ENCODE peak calls at places on chromosomes 3 and 15, in five cellular contexts. F is transverse colon, V is H1, C is spleen, J is heart left ventricle. M is an unnamed sample.

GRCh38 chr3:120791010-120791409 is 48.5 kb downstream of the GTF2E1 start:
- DNase-seq in C (no peak), V (no peak), J (no peak), F (no peak), M (no peak)

GRCh38 chr3:33982269-33982798 is 183.9 kb downstream of the PDCD6IP start:
- DNase-seq in C (no peak), V (no peak), F (no peak), J (no peak), M (no peak)

GRCh38 chr3:105444725-105445124 is 78.0 kb downstream of the ALCAM start:
- DNase-seq in V (no peak), F (no peak), C (no peak), J (no peak), M (no peak)

GRCh38 chr15:72932461-72932860 is 119.8 kb upstream of the NEO1 start:
- DNase-seq in V (no peak), F (no peak), J (no peak), C (no peak), M (no peak)

GRCh38 chr3:97835761-97836160 is 13.9 kb downstream of the CRYBG3 start:
- DNase-seq in F (no peak), C (no peak), V (no peak), J (no peak), M (no peak)

GRCh38 chr15:59191855-59192237 is 14.8 kb upstream of the LDHAL6B start:
- DNase-seq in F (no peak), J (no peak), C (no peak), V (no peak), M (no peak)

GRCh38 chr15:29138260-29138659 is 131.4 kb downstream of the NSMCE3 start:
- DNase-seq in V (no peak), C (no peak), J (no peak), F (no peak), M (no peak)

GRCh38 chr15:51735611-51736010 is 1.8 kb downstream of the LYSMD2 start:
- DNase-seq in V (no peak), J (no peak), F (no peak), C (no peak), M (no peak)

GRCh38 chr3:186633481-186633880 is 6.7 kb upstream of the FETUB start:
- DNase-seq in C (no peak), V (no peak), F (no peak), J (no peak), M (no peak)

GRCh38 chr3:105835606-105836005 is 33.2 kb downstream of the CBLB start:
- DNase-seq in F (no peak), V (no peak), J (no peak), C (no peak), M (no peak)

GRCh38 chr15:82810863-82811421 is 1.5 kb downstream of the WHAMM start:
- DNase-seq in V (no peak), J (no peak), F (no peak), C (no peak), M (no peak)

GRCh38 chr3:42844815-42845214 is 30.9 kb downstream of the CYP8B1 start:
- DNase-seq in V (no peak), F (no peak), J (no peak), C (no peak), M (no peak)

GRCh38 chr15:70817266-70817665 is 36.7 kb downstream of the LARP6 start:
- DNase-seq in J (no peak), C (no peak), V (no peak), F (no peak), M (no peak)

GRCh38 chr3:124078978-124079911 is 87.3 kb upstream of the ROPN1 start:
- DNase-seq in F (no peak), V (no peak), C (no peak), J (no peak), M (no peak)

GRCh38 chr3:46646700-46647099 is 34.4 kb downstream of the FAM240A start:
- DNase-seq in V (no peak), F (no peak), J (no peak), C (no peak), M (no peak)

GRCh38 chr3:75101329-75102147 is 487.1 kb upstream of the CNTN3 start:
- DNase-seq in C (no peak), V (peak), F (no peak), J (peak), M (no peak)

GRCh38 chr15:97947465-97948262 is 12.8 kb upstream of the ARRDC4 start:
- DNase-seq in V (no peak), F (peak), C (no peak), J (no peak), M (no peak)

GRCh38 chr15:52097176-52097575 is 15.4 kb downstream of the BCL2L10 start:
- DNase-seq in V (no peak), J (no peak), F (no peak), C (no peak), M (no peak)

GRCh38 chr3:42117175-42118008 is 26.2 kb downstream of the TRAK1 start:
- DNase-seq in J (peak), F (peak), V (peak), C (no peak), M (peak)

GRCh38 chr3:77825045-77825827 is 785.3 kb downstream of the ROBO2 start:
- DNase-seq in V (no peak), F (peak), C (peak), J (no peak), M (no peak)
- TF ChIP-seq CTCF in V (no peak), F (no peak), C (no peak), J (no peak), M (no peak)

GRCh38 chr15:63191895-63192603 is 2.6 kb downstream of the RAB8B start:
- DNase-seq in J (no peak), F (peak), C (no peak), V (no peak), M (no peak)

GRCh38 chr15:63196846-63197245 is 7.4 kb downstream of the RAB8B start:
- DNase-seq in J (no peak), F (no peak), V (no peak), C (no peak), M (no peak)

GRCh38 chr15:63195257-63196023 is 6.0 kb downstream of the RAB8B start:
- DNase-seq in F (no peak), J (no peak), V (no peak), C (no peak), M (no peak)

GRCh38 chr15:63192604-63193206 is 3.3 kb downstream of the RAB8B start:
- DNase-seq in V (no peak), C (no peak), F (no peak), J (no peak), M (no peak)

GRCh38 chr15:63194291-63194681 is 4.9 kb downstream of the RAB8B start:
- DNase-seq in V (no peak), C (no peak), J (no peak), F (no peak), M (no peak)
- TF ChIP-seq POLR2A in V (no peak), C (no peak), J (no peak), F (no peak), M (no peak)

GRCh38 chr3:195899701-195900425 is 8.5 kb downstream of the TNK2 start:
- DNase-seq in J (no peak), V (no peak), C (peak), F (no peak), M (no peak)
- H3K4me3 ChIP-seq in J (no peak), V (no peak), C (no peak), F (no peak), M (no peak)

GRCh38 chr3:52246728-52247454 is 1.3 kb downstream of the PPM1M start:
- DNase-seq in V (no peak), F (no peak), C (peak), J (peak), M (no peak)
- TF ChIP-seq CTCF in V (no peak), F (no peak), C (no peak), J (no peak), M (no peak)

GRCh38 chr3:50616003-50616769 is 765 bp upstream of the MAPKAPK3 start:
- DNase-seq in J (peak), C (peak), V (peak), F (peak), M (peak)

GRCh38 chr3:50616770-50617095 is 218 bp upstream of the MAPKAPK3 start:
- DNase-seq in C (peak), V (peak), F (peak), J (peak), M (peak)

GRCh38 chr3:50617911-50618481 is 1.0 kb downstream of the MAPKAPK3 start:
- DNase-seq in C (no peak), V (no peak), J (peak), F (no peak), M (peak)

GRCh38 chr3:50615190-50615589 is 1.8 kb upstream of the MAPKAPK3 start:
- DNase-seq in C (no peak), J (no peak), F (no peak), V (no peak), M (no peak)

GRCh38 chr3:50617096-50617791 is at the start of gene MAPKAPK3:
- DNase-seq in F (peak), C (peak), J (peak), V (no peak), M (peak)
- TF ChIP-seq POLR2A in F (peak), C (no peak), J (no peak), V (no peak), M (peak)

DNA sequence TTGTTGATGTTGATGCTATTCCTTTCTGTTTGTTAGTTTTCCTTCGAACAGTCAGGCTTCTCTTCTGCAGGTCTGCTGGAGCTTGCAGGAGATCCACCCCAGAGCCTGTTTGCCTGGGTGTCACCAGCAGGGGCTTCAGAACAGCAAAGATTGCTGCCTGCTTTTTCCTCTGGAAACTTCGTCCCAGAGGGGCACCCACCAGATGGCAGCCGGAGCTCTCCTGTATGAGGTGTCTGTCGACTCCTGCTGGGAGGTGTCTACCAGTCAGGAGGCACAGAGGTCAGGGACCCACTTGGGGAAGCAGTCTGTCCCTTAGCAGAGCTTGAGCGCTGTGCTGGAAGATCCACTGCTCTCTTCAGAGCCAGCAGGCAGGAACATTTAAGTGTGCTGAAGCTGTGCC is 303.2 kb downstream of the ZIC1 start:
- DNase-seq in J (no peak), C (no peak), V (no peak), F (no peak), M (no peak)
- H3K4me3 ChIP-seq in J (no peak), C (no peak), V (no peak), F (no peak), M (no peak)

DNA sequence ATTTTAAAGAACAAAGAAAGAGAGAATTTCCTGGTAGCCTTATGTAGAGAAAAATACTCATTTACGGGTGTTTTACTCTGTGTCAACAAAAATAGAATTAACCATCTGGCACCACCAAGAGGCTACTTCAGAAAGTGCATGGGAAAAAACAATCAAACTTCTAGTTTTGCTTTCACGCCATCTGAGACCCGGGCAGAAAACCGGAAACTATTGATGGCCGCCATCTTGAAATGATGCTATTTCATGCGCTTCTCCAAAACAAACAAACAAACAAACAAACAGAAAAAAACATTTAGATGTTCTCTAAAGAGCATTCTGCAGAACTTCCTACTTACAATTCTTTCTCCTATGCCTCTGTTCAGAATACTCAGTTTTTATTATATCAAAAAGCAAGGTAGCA is 49.4 kb upstream of the SYNPR start:
- DNase-seq in V (no peak), J (no peak), F (no peak), C (no peak), M (no peak)
- TF ChIP-seq CTCF in V (peak), J (peak), F (peak), C (no peak), M (no peak)